ENCODE peak calls at places on chromosomes 3 and 15, in six cellular contexts. T is sigmoid colon, H is H1, J is transverse colon, U is endothelial cell of umbilical vein, I is GM12878. A is an unnamed sample.

GRCh38 chr3:151135548-151136337 is 50.3 kb downstream of the MED12L start:
- DNase-seq in U (no peak), H (no peak), I (no peak), J (no peak), T (no peak), A (no peak)

GRCh38 chr3:127820871-127821853 is 1.2 kb downstream of the MGLL start:
- DNase-seq in J (peak; percentile 80), T (no peak), U (peak; percentile 57), H (no peak), I (no peak), A (no peak)

GRCh38 chr3:139675327-139675726 is 2.4 kb downstream of the NMNAT3 start:
- DNase-seq in H (no peak), J (no peak), U (no peak), T (no peak), I (no peak), A (no peak)

GRCh38 chr3:195129644-195130492 is 141.1 kb downstream of the XXYLT1 start:
- DNase-seq in J (no peak), U (no peak), I (peak; percentile 99), T (no peak), H (no peak), A (no peak)

GRCh38 chr15:38726187-38726586 is 161.6 kb upstream of the RASGRP1 start:
- DNase-seq in J (no peak), H (no peak), U (no peak), I (no peak), T (no peak), A (no peak)

GRCh38 chr3:106065831-106066230 is 197.0 kb upstream of the CBLB start:
- DNase-seq in J (no peak), H (no peak), I (no peak), U (no peak), T (no peak), A (no peak)

GRCh38 chr3:42667096-42667522 is 13.6 kb downstream of the ZBTB47 start:
- DNase-seq in H (no peak), J (no peak), U (no peak), I (no peak), T (peak; percentile 71), A (no peak)

GRCh38 chr3:40994611-40995010 is 204.7 kb upstream of the CTNNB1 start:
- DNase-seq in H (no peak), J (no peak), U (no peak), I (no peak), T (no peak), A (no peak)

GRCh38 chr3:634511-634910 is 437.9 kb downstream of the CHL1 start:
- DNase-seq in J (no peak), T (no peak), U (no peak), I (no peak), H (no peak), A (no peak)

GRCh38 chr3:5791558-5791957 is 604.1 kb downstream of the EDEM1 start:
- DNase-seq in T (no peak), J (no peak), U (no peak), H (no peak), I (no peak), A (no peak)

GRCh38 chr3:5784656-5785055 is 597.1 kb downstream of the EDEM1 start:
- DNase-seq in T (no peak), U (no peak), J (no peak), I (no peak), H (no peak), A (no peak)

DNA sequence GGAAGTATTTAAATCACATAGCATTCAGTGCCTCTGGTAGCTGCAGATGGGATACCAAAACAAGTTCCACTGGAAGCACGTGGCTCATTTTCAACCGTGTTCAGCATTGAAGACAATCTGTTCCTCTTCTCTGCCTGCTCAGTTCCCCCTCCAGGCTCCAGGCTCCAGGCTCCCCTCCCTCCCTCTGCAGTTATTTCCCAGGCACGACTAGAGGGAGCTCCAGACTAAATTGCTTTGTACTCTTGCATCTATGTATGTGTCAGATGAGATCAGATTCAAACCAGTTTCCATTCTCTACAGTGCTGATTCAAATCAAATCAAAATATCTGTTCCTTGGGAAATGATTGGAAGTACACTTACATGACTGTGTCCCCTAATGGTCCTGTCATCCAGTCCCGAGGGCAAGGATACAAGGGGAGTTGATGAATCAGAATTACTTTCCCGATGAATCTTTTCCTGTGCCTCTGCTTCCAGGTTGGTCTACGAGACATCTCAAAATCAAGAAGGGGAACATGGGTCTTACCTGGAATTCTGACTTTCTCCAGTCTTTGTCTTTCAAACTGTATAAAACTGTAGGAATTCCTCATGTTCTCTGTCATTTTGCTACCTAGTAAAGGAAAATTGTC is 600.5 kb downstream of the EDEM1 start:
- DNase-seq in U (no peak), T (peak; percentile 63), J (peak; percentile 13), I (no peak), H (no peak), A (no peak)
- TF ChIP-seq POLR2AphosphoS5 in U (no peak), T (no peak), J (no peak), I (no peak), H (no peak), A (no peak)

GRCh38 chr15:40323239-40323952 is at the start of gene INAFM2:
- DNase-seq in J (peak; percentile 90), H (peak; percentile 90), T (peak; percentile 96), I (peak; percentile 48), U (peak; percentile 98), A (peak; percentile 98)
- TF ChIP-seq POLR2A in J (no peak), H (no peak), T (no peak), I (peak; percentile 41), U (peak; percentile 67), A (no peak)

GRCh38 chr3:9808345-9809037 is 1.6 kb upstream of the TTLL3 start:
- DNase-seq in J (peak; percentile 36), U (peak; percentile 29), H (peak; percentile 58), T (no peak), I (no peak), A (peak; percentile 56)
- TF ChIP-seq POLR2AphosphoS5 in J (no peak), U (no peak), H (peak; percentile 37), T (no peak), I (peak; percentile 51), A (peak; percentile 47)

DNA sequence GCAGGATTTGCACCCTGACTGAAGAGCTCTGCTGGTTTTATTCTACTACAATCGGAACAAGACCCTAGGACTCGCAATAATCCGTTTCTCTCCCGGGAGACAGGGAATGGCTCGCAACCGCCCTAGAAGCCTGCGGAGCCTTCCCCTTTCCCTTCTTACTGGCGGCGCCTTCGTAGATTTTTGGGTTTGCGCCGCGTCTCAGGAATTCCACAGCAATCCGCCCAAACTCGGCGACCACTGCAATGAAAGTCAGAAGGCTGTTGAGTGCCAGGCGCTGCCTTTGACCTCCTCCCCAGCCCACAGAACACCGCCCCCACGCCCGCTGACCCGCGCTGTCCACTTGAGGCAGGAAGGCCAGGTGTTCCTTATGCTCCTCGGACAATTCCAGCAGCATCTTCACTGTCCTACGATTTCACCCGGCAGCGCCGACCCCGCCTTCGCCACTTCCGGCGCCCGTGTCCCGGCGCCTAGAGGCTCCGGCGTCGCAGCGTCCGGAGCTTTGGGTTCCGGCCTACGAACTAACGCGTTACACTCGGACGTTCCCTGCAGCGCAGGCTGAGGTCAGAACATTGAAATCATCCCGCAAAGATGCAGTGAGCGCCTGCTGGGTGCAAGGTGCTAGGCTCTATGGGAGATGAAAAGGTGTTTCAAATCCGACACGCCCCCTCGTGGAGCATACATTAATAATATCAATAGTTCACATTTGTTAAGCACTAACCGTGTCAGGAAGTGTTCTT is at the start of gene COMMD2:
- DNase-seq in H (peak; percentile 81), U (peak; percentile 83), T (peak; percentile 90), I (peak; percentile 84), J (peak; percentile 78), A (peak; percentile 57)
- TF ChIP-seq POLR2A in H (peak; percentile 85), U (peak; percentile 86), T (peak; percentile 65), I (peak; percentile 95), J (peak; percentile 64), A (peak; percentile 90)

GRCh38 chr3:179260949-179261765 is 10.2 kb upstream of the KCNMB3 start:
- DNase-seq in J (peak; percentile 79), U (peak; percentile 58), T (peak; percentile 82), I (no peak), H (peak; percentile 79), A (peak; percentile 82)
- TF ChIP-seq POLR2AphosphoS5 in J (no peak), U (peak; percentile 62), T (no peak), I (no peak), H (no peak), A (no peak)

DNA sequence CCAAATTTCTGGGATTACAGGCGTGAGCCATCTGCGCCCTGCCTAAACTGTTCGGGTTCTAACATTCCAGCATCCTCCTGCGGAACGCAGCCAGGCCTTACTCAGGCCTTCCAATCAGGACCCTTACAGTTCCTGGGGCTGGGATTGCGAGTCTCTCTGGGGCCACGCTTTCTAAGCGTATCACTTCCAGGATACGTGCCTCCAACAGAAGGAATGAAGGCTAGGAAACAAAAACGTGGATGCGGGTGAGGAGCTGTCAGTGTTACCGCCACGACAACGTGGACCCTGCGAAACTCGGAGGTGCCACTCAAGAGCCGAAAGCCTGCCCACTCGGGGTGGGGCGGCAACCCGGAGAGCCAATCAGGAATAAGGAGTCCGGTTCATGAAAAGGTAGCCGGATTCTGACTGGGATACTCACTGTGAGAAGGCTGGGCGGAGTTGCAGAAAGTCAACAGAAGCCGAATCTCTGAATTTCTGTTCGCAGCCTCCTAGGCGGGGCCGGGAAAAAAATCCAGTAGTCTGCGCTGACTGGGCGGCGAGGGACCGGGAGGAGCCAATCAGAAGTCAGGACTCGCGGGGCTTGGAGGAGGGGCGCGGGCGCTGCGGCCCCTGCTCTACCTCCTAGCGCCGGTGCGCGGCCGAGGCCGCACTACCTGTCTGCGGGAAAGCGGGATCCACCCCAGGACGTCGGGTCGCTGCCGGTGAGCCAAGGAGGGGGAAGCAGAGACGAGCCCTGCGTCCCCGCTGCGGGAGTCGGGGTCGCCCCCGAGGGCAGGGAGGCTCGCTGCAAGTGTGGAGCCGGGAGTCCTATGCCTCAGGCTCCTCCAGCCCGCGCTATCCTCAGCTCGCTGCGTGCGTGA is at the start of gene HYKK:
- DNase-seq in I (peak; percentile 57), U (peak; percentile 98), J (peak; percentile 94), T (peak; percentile 97), H (peak; percentile 90), A (peak; percentile 75)
- TF ChIP-seq POLR2A in I (peak; percentile 39), U (no peak), J (peak; percentile 81), T (peak; percentile 32), H (no peak), A (no peak)

DNA sequence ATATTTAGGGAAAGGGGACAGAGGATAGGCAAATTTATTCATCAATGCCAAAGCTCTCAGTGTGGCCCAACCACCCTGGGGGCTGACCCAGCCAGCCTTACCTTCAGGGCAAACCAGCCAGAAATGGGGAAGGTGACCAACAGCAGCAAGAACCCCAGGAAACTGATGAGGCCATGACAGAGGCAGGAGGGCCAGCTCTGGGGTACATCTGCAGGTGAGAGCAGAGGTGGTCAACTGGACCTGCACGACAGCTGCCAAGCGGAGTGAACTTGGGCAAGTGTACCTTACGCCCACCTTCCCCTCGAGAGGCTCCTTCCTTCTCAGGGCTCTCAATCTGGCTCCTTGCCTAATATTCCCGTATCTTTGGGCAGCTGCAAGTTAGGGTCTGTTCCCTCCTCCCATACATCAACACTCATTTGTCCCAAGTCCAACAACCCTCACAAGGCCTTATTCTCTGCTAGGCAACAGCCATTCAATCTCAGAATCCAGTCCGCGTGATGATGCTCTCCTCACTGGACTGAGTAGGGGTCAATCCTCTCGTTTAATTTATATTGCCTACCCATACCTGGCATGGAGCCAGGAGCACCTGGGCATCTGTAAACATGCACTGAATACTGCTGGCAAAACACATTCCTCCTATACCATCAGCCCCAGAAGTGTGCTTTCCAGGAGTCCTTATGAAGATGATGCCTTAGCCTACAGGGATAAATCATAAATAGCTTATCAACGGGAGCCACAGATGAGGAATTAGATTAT is 1.7 kb downstream of the STOML1 start:
- DNase-seq in J (no peak), U (no peak), T (peak; percentile 64), I (no peak), H (no peak), A (no peak)
- TF ChIP-seq POLR2AphosphoS5 in J (no peak), U (no peak), T (no peak), I (no peak), H (no peak), A (no peak)

GRCh38 chr3:150055332-150055731 is 84.6 kb upstream of the PFN2 start:
- DNase-seq in U (no peak), T (no peak), J (no peak), H (no peak), I (no peak), A (no peak)
- TF ChIP-seq POLR2A in U (no peak), T (no peak), J (no peak), H (no peak), I (no peak), A (no peak)

A was measured in GM12891.